ENCODE peak calls at places on chromosomes 13 and 19, in seven cellular contexts. One of them, this sample, is unnamed.

GRCh38 chr19:2166741-2167738 is 3.3 kb downstream of the DOT1L start:
- DNase-seq in adrenal gland: peak
- DNase-seq in A549: peak
- DNase-seq in H9: peak
- DNase-seq in right atrium auricular region: peak
- DNase-seq in CD4-positive, alpha-beta T cell: no peak
- DNase-seq in GM12878: no peak
- DNase-seq in this sample: no peak

GRCh38 chr13:99657848-99658265 is 156.6 kb downstream of the TM9SF2 start:
- DNase-seq in adrenal gland: peak
- DNase-seq in A549: peak
- DNase-seq in H9: peak
- DNase-seq in right atrium auricular region: peak
- DNase-seq in CD4-positive, alpha-beta T cell: peak
- DNase-seq in GM12878: no peak
- DNase-seq in this sample: no peak

GRCh38 chr19:16921766-16922591 is 33.2 kb downstream of the F2RL3 start:
- DNase-seq in adrenal gland: no peak
- DNase-seq in A549: no peak
- DNase-seq in H9: no peak
- DNase-seq in right atrium auricular region: no peak
- DNase-seq in CD4-positive, alpha-beta T cell: no peak
- DNase-seq in GM12878: no peak
- DNase-seq in this sample: no peak

GRCh38 chr13:106083620-106084350 is 451.7 kb downstream of the EFNB2 start:
- DNase-seq in adrenal gland: peak
- DNase-seq in A549: peak
- DNase-seq in H9: peak
- DNase-seq in right atrium auricular region: no peak
- DNase-seq in CD4-positive, alpha-beta T cell: no peak
- DNase-seq in GM12878: no peak
- DNase-seq in this sample: no peak

GRCh38 chr19:16372065-16372915 is 47.7 kb downstream of the KLF2 start:
- DNase-seq in adrenal gland: no peak
- DNase-seq in A549: no peak
- DNase-seq in H9: no peak
- DNase-seq in right atrium auricular region: no peak
- DNase-seq in CD4-positive, alpha-beta T cell: no peak
- DNase-seq in GM12878: no peak
- DNase-seq in this sample: no peak

GRCh38 chr13:96963786-96964475 is 30.3 kb downstream of the OXGR1 start:
- DNase-seq in adrenal gland: no peak
- DNase-seq in A549: no peak
- DNase-seq in H9: no peak
- DNase-seq in right atrium auricular region: no peak
- DNase-seq in CD4-positive, alpha-beta T cell: no peak
- DNase-seq in GM12878: no peak
- DNase-seq in this sample: no peak

GRCh38 chr19:988081-988480 is 3.9 kb downstream of the WDR18 start:
- DNase-seq in adrenal gland: no peak
- DNase-seq in A549: no peak
- DNase-seq in H9: no peak
- DNase-seq in right atrium auricular region: no peak
- DNase-seq in CD4-positive, alpha-beta T cell: no peak
- DNase-seq in GM12878: no peak
- DNase-seq in this sample: no peak

GRCh38 chr19:47716270-47716937 is 3.2 kb downstream of the EHD2 start:
- DNase-seq in adrenal gland: peak
- DNase-seq in A549: no peak
- DNase-seq in H9: no peak
- DNase-seq in right atrium auricular region: no peak
- DNase-seq in CD4-positive, alpha-beta T cell: no peak
- DNase-seq in GM12878: no peak
- DNase-seq in this sample: no peak

GRCh38 chr13:55244991-55245644 is 1895.6 kb upstream of the PRR20A start:
- DNase-seq in adrenal gland: no peak
- DNase-seq in A549: peak
- DNase-seq in H9: peak
- DNase-seq in right atrium auricular region: no peak
- DNase-seq in CD4-positive, alpha-beta T cell: no peak
- DNase-seq in GM12878: no peak
- DNase-seq in this sample: no peak

DNA sequence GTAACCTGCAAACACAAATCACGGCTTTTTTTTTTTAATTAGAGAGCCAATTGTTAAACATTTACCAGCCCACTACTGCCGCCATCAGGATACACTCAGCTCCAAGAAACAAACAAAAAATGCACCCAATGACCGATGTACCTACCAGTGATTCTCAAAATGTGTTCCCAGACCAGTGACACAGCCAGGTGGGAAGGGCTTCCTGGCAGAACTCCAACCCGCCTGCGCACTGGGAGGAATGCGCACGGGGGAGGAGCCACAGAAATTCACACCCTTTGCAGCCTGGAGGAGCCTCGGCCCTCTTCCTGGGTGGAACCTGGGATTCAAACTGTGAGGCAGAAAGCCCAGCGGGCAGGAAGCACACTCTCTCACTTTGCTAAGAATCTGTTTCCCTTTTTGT is 255.9 kb downstream of the TBC1D4 start:
- DNase-seq in adrenal gland: no peak
- DNase-seq in A549: no peak
- DNase-seq in H9: peak
- DNase-seq in right atrium auricular region: no peak
- DNase-seq in CD4-positive, alpha-beta T cell: no peak
- DNase-seq in GM12878: no peak
- DNase-seq in this sample: no peak
- H3K27ac ChIP-seq in adrenal gland: no peak
- H3K27ac ChIP-seq in A549: no peak
- H3K27ac ChIP-seq in H9: no peak
- H3K27ac ChIP-seq in right atrium auricular region: no peak
- H3K27ac ChIP-seq in CD4-positive, alpha-beta T cell: no peak
- H3K27ac ChIP-seq in GM12878: no peak
- H3K27ac ChIP-seq in this sample: peak

GRCh38 chr13:110396913-110397379 is 89.9 kb downstream of the COL4A2 start:
- DNase-seq in adrenal gland: peak
- DNase-seq in A549: peak
- DNase-seq in H9: no peak
- DNase-seq in right atrium auricular region: peak
- DNase-seq in CD4-positive, alpha-beta T cell: no peak
- DNase-seq in GM12878: no peak
- DNase-seq in this sample: peak

GRCh38 chr13:110393761-110394160 is 86.7 kb downstream of the COL4A2 start:
- DNase-seq in adrenal gland: no peak
- DNase-seq in A549: no peak
- DNase-seq in H9: no peak
- DNase-seq in right atrium auricular region: no peak
- DNase-seq in CD4-positive, alpha-beta T cell: no peak
- DNase-seq in GM12878: no peak
- DNase-seq in this sample: no peak

GRCh38 chr13:110392510-110393233 is 85.6 kb downstream of the COL4A2 start:
- DNase-seq in adrenal gland: no peak
- DNase-seq in A549: no peak
- DNase-seq in H9: no peak
- DNase-seq in right atrium auricular region: no peak
- DNase-seq in CD4-positive, alpha-beta T cell: no peak
- DNase-seq in GM12878: no peak
- DNase-seq in this sample: no peak

GRCh38 chr13:110396476-110396875 is 89.4 kb downstream of the COL4A2 start:
- DNase-seq in adrenal gland: no peak
- DNase-seq in A549: no peak
- DNase-seq in H9: no peak
- DNase-seq in right atrium auricular region: no peak
- DNase-seq in CD4-positive, alpha-beta T cell: no peak
- DNase-seq in GM12878: no peak
- DNase-seq in this sample: no peak

GRCh38 chr13:110394371-110394841 is 87.3 kb downstream of the COL4A2 start:
- DNase-seq in adrenal gland: no peak
- DNase-seq in A549: no peak
- DNase-seq in H9: no peak
- DNase-seq in right atrium auricular region: no peak
- DNase-seq in CD4-positive, alpha-beta T cell: no peak
- DNase-seq in GM12878: no peak
- DNase-seq in this sample: no peak
- H3K27ac ChIP-seq in adrenal gland: no peak
- H3K27ac ChIP-seq in A549: no peak
- H3K27ac ChIP-seq in H9: no peak
- H3K27ac ChIP-seq in right atrium auricular region: peak
- H3K27ac ChIP-seq in CD4-positive, alpha-beta T cell: no peak
- H3K27ac ChIP-seq in GM12878: no peak
- H3K27ac ChIP-seq in this sample: no peak

GRCh38 chr13:26722321-26722720 is 38.3 kb downstream of the GPR12 start:
- DNase-seq in adrenal gland: no peak
- DNase-seq in A549: no peak
- DNase-seq in H9: no peak
- DNase-seq in right atrium auricular region: peak
- DNase-seq in CD4-positive, alpha-beta T cell: no peak
- DNase-seq in GM12878: no peak
- DNase-seq in this sample: no peak
- H3K27ac ChIP-seq in adrenal gland: no peak
- H3K27ac ChIP-seq in A549: no peak
- H3K27ac ChIP-seq in H9: no peak
- H3K27ac ChIP-seq in right atrium auricular region: no peak
- H3K27ac ChIP-seq in CD4-positive, alpha-beta T cell: no peak
- H3K27ac ChIP-seq in GM12878: no peak
- H3K27ac ChIP-seq in this sample: no peak

GRCh38 chr19:15332311-15332996 is at the start of gene BRD4:
- DNase-seq in adrenal gland: peak
- DNase-seq in A549: peak
- DNase-seq in H9: peak
- DNase-seq in right atrium auricular region: no peak
- DNase-seq in CD4-positive, alpha-beta T cell: peak
- DNase-seq in GM12878: no peak
- DNase-seq in this sample: no peak
- H3K27ac ChIP-seq in adrenal gland: peak
- H3K27ac ChIP-seq in A549: peak
- H3K27ac ChIP-seq in H9: peak
- H3K27ac ChIP-seq in right atrium auricular region: peak
- H3K27ac ChIP-seq in CD4-positive, alpha-beta T cell: peak
- H3K27ac ChIP-seq in GM12878: peak
- H3K27ac ChIP-seq in this sample: peak

DNA sequence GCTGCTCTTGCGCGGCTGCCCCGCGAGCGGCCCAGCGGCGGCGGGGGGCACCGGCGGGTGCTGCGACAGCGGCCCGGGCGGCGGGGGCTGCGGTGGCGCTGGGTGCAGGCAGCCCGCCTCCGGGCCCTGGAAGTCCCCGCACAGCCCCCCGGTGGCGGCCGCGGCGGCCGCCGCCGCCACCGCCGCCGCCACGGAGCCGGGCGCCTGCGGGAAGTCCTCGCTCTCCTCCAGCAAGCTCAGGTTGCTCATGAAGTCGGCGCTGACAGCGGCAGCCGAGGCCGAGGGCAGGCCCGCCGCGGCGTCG is 735 bp downstream of the FOXO1 start:
- DNase-seq in adrenal gland: no peak
- DNase-seq in A549: no peak
- DNase-seq in H9: no peak
- DNase-seq in right atrium auricular region: no peak
- DNase-seq in CD4-positive, alpha-beta T cell: peak
- DNase-seq in GM12878: no peak
- DNase-seq in this sample: no peak
- H3K27ac ChIP-seq in adrenal gland: peak
- H3K27ac ChIP-seq in A549: peak
- H3K27ac ChIP-seq in H9: no peak
- H3K27ac ChIP-seq in right atrium auricular region: peak
- H3K27ac ChIP-seq in CD4-positive, alpha-beta T cell: peak
- H3K27ac ChIP-seq in GM12878: peak
- H3K27ac ChIP-seq in this sample: peak

GRCh38 chr13:58134012-58134411 is 502.5 kb downstream of the PCDH17 start:
- DNase-seq in adrenal gland: no peak
- DNase-seq in A549: no peak
- DNase-seq in H9: no peak
- DNase-seq in right atrium auricular region: no peak
- DNase-seq in CD4-positive, alpha-beta T cell: no peak
- DNase-seq in GM12878: no peak
- DNase-seq in this sample: no peak
- H3K27ac ChIP-seq in adrenal gland: no peak
- H3K27ac ChIP-seq in A549: no peak
- H3K27ac ChIP-seq in H9: no peak
- H3K27ac ChIP-seq in right atrium auricular region: no peak
- H3K27ac ChIP-seq in CD4-positive, alpha-beta T cell: no peak
- H3K27ac ChIP-seq in GM12878: no peak
- H3K27ac ChIP-seq in this sample: no peak

GRCh38 chr13:113045214-113046007 is 60.2 kb upstream of the F7 start:
- DNase-seq in adrenal gland: peak
- DNase-seq in A549: no peak
- DNase-seq in H9: no peak
- DNase-seq in right atrium auricular region: no peak
- DNase-seq in CD4-positive, alpha-beta T cell: no peak
- DNase-seq in GM12878: no peak
- DNase-seq in this sample: no peak
- H3K27ac ChIP-seq in adrenal gland: no peak
- H3K27ac ChIP-seq in A549: no peak
- H3K27ac ChIP-seq in H9: no peak
- H3K27ac ChIP-seq in right atrium auricular region: no peak
- H3K27ac ChIP-seq in CD4-positive, alpha-beta T cell: no peak
- H3K27ac ChIP-seq in GM12878: no peak
- H3K27ac ChIP-seq in this sample: no peak

DNA sequence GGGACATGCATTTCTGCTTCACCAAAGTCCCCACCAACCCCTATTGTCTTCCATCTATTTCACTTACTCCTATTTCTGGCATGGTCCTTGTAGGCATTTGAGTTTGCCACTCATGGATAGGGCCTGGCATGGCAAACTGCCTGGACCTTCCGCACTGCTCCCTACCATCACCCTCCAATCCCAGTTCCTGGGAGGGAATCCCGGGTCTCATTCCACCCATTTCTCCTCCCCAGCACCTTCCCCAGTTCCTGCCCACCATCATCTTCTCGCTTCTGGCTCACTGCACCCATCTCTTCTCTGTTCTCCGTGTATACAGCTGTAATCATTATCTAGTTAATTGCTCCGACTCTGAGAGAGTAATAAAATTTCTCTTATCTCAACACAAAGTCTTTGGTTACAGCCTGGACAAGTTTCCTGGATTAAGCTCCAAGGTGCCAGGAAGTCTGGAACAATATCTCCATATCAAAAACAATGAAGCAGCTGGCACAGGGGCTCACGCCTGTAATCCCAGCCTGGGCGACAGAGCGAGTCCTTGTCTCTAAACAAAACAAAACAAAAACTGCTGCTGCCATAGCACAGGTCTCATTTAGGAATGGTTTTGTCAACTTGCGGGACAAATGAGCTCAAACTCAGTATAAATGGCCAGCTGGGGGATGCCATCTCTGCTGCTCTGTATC is 17.0 kb upstream of the COX7A1 start:
- DNase-seq in adrenal gland: peak
- DNase-seq in A549: no peak
- DNase-seq in H9: no peak
- DNase-seq in right atrium auricular region: no peak
- DNase-seq in CD4-positive, alpha-beta T cell: no peak
- DNase-seq in GM12878: no peak
- DNase-seq in this sample: no peak
- H3K27ac ChIP-seq in adrenal gland: no peak
- H3K27ac ChIP-seq in A549: no peak
- H3K27ac ChIP-seq in H9: no peak
- H3K27ac ChIP-seq in right atrium auricular region: peak
- H3K27ac ChIP-seq in CD4-positive, alpha-beta T cell: no peak
- H3K27ac ChIP-seq in GM12878: no peak
- H3K27ac ChIP-seq in this sample: peak

GRCh38 chr19:10095622-10095947 is 6.9 kb downstream of the ANGPTL6 start:
- DNase-seq in adrenal gland: no peak
- DNase-seq in A549: no peak
- DNase-seq in H9: no peak
- DNase-seq in right atrium auricular region: no peak
- DNase-seq in CD4-positive, alpha-beta T cell: no peak
- DNase-seq in GM12878: no peak
- DNase-seq in this sample: no peak
- H3K27ac ChIP-seq in adrenal gland: peak
- H3K27ac ChIP-seq in A549: peak
- H3K27ac ChIP-seq in H9: no peak
- H3K27ac ChIP-seq in right atrium auricular region: peak
- H3K27ac ChIP-seq in CD4-positive, alpha-beta T cell: no peak
- H3K27ac ChIP-seq in GM12878: no peak
- H3K27ac ChIP-seq in this sample: no peak

This sample was measured in epithelial cell of prostate.